ENCODE peak calls at places on chromosomes 13 and 19, in five cellular contexts. One of them, this sample, is unnamed.

GRCh38 chr13:111328803-111329410 is 8.5 kb downstream of the TEX29 start:
- DNase-seq in epithelial cell of proximal tubule: no peak
- DNase-seq in heart right ventricle: no peak
- DNase-seq in AG10803: no peak
- DNase-seq in SK-N-SH: no peak
- DNase-seq in this sample: no peak

GRCh38 chr19:19061491-19061890 is 2.3 kb upstream of the SLC25A42 start:
- DNase-seq in epithelial cell of proximal tubule: no peak
- DNase-seq in AG10803: no peak
- DNase-seq in SK-N-SH: no peak
- DNase-seq in heart right ventricle: peak
- DNase-seq in this sample: no peak

GRCh38 chr13:33953203-33953602 is 135.3 kb downstream of the RFC3 start:
- DNase-seq in SK-N-SH: no peak
- DNase-seq in heart right ventricle: no peak
- DNase-seq in AG10803: peak
- DNase-seq in epithelial cell of proximal tubule: no peak
- DNase-seq in this sample: peak

GRCh38 chr13:41034862-41035261 is 15.7 kb upstream of the ELF1 start:
- DNase-seq in heart right ventricle: no peak
- DNase-seq in SK-N-SH: no peak
- DNase-seq in AG10803: no peak
- DNase-seq in epithelial cell of proximal tubule: no peak
- DNase-seq in this sample: no peak

GRCh38 chr13:113958373-113958772 is 15.5 kb downstream of the C13orf46 start:
- DNase-seq in AG10803: no peak
- DNase-seq in SK-N-SH: no peak
- DNase-seq in epithelial cell of proximal tubule: no peak
- DNase-seq in heart right ventricle: no peak
- DNase-seq in this sample: no peak

GRCh38 chr19:632228-633067 is 889 bp downstream of the POLRMT start:
- DNase-seq in epithelial cell of proximal tubule: no peak
- DNase-seq in heart right ventricle: no peak
- DNase-seq in AG10803: peak
- DNase-seq in SK-N-SH: peak
- DNase-seq in this sample: peak

GRCh38 chr19:54164369-54165068 is 5.0 kb upstream of the LENG1 start:
- DNase-seq in SK-N-SH: no peak
- DNase-seq in AG10803: no peak
- DNase-seq in epithelial cell of proximal tubule: no peak
- DNase-seq in heart right ventricle: peak
- DNase-seq in this sample: peak

GRCh38 chr19:1173845-1174809 is at the start of gene SBNO2:
- DNase-seq in SK-N-SH: peak
- DNase-seq in AG10803: peak
- DNase-seq in heart right ventricle: peak
- DNase-seq in epithelial cell of proximal tubule: no peak
- DNase-seq in this sample: peak

GRCh38 chr19:29751932-29752331 is 36.9 kb upstream of the C19orf12 start:
- DNase-seq in heart right ventricle: no peak
- DNase-seq in epithelial cell of proximal tubule: no peak
- DNase-seq in SK-N-SH: no peak
- DNase-seq in AG10803: no peak
- DNase-seq in this sample: no peak

GRCh38 chr13:42991892-42992584 is at the start of gene EPSTI1:
- DNase-seq in heart right ventricle: peak
- DNase-seq in epithelial cell of proximal tubule: no peak
- DNase-seq in AG10803: peak
- DNase-seq in SK-N-SH: no peak
- DNase-seq in this sample: peak

GRCh38 chr19:2081873-2082810 is 14.0 kb downstream of the MOB3A start:
- DNase-seq in SK-N-SH: peak
- DNase-seq in AG10803: no peak
- DNase-seq in epithelial cell of proximal tubule: no peak
- DNase-seq in heart right ventricle: no peak
- DNase-seq in this sample: no peak

GRCh38 chr13:114228176-114228575 is 6.5 kb upstream of the CDC16 start:
- DNase-seq in epithelial cell of proximal tubule: no peak
- DNase-seq in AG10803: no peak
- DNase-seq in heart right ventricle: no peak
- DNase-seq in SK-N-SH: no peak
- DNase-seq in this sample: no peak

GRCh38 chr13:46527237-46527636 is 25.7 kb upstream of the LRCH1 start:
- DNase-seq in heart right ventricle: no peak
- DNase-seq in SK-N-SH: no peak
- DNase-seq in AG10803: no peak
- DNase-seq in epithelial cell of proximal tubule: no peak
- DNase-seq in this sample: no peak

GRCh38 chr13:113110048-113110851 is 4.7 kb downstream of the F7 start:
- DNase-seq in SK-N-SH: peak
- DNase-seq in epithelial cell of proximal tubule: no peak
- DNase-seq in heart right ventricle: no peak
- DNase-seq in AG10803: peak
- DNase-seq in this sample: peak

GRCh38 chr13:37074703-37075102 is 15.2 kb upstream of the SUPT20H start:
- DNase-seq in AG10803: peak
- DNase-seq in epithelial cell of proximal tubule: no peak
- DNase-seq in SK-N-SH: peak
- DNase-seq in heart right ventricle: no peak
- DNase-seq in this sample: peak

GRCh38 chr13:98869408-98870090 is 108.3 kb downstream of the DOCK9 start:
- DNase-seq in epithelial cell of proximal tubule: peak
- DNase-seq in AG10803: no peak
- DNase-seq in SK-N-SH: no peak
- DNase-seq in heart right ventricle: peak
- DNase-seq in this sample: peak

GRCh38 chr19:14322889-14323463 is 58.3 kb upstream of the ADGRE5 start:
- DNase-seq in epithelial cell of proximal tubule: no peak
- DNase-seq in AG10803: no peak
- DNase-seq in heart right ventricle: no peak
- DNase-seq in SK-N-SH: no peak
- DNase-seq in this sample: no peak

GRCh38 chr13:59064042-59064441 is 1099.7 kb downstream of the DIAPH3 start:
- DNase-seq in SK-N-SH: no peak
- DNase-seq in AG10803: no peak
- DNase-seq in epithelial cell of proximal tubule: no peak
- DNase-seq in heart right ventricle: no peak
- DNase-seq in this sample: no peak

GRCh38 chr13:102141625-102142472 is 260.0 kb downstream of the FGF14 start:
- DNase-seq in AG10803: peak
- DNase-seq in SK-N-SH: no peak
- DNase-seq in epithelial cell of proximal tubule: no peak
- DNase-seq in heart right ventricle: no peak
- DNase-seq in this sample: peak

GRCh38 chr13:60112771-60113170 is 51.0 kb downstream of the DIAPH3 start:
- DNase-seq in SK-N-SH: no peak
- DNase-seq in epithelial cell of proximal tubule: no peak
- DNase-seq in AG10803: peak
- DNase-seq in heart right ventricle: no peak
- DNase-seq in this sample: peak

GRCh38 chr13:33296793-33297425 is 11.4 kb upstream of the STARD13 start:
- DNase-seq in AG10803: no peak
- DNase-seq in SK-N-SH: peak
- DNase-seq in heart right ventricle: no peak
- DNase-seq in epithelial cell of proximal tubule: no peak
- DNase-seq in this sample: no peak

GRCh38 chr13:50123862-50124535 is 108.8 kb downstream of the KCNRG start:
- DNase-seq in AG10803: peak
- DNase-seq in heart right ventricle: peak
- DNase-seq in SK-N-SH: no peak
- DNase-seq in epithelial cell of proximal tubule: peak
- DNase-seq in this sample: peak

GRCh38 chr13:42101821-42102580 is 53.6 kb downstream of the DGKH start:
- DNase-seq in epithelial cell of proximal tubule: no peak
- DNase-seq in heart right ventricle: peak
- DNase-seq in SK-N-SH: no peak
- DNase-seq in AG10803: no peak
- DNase-seq in this sample: no peak

GRCh38 chr13:64639206-64639605 is 2590.9 kb downstream of the PCDH9 start:
- DNase-seq in AG10803: no peak
- DNase-seq in heart right ventricle: no peak
- DNase-seq in SK-N-SH: no peak
- DNase-seq in epithelial cell of proximal tubule: no peak
- DNase-seq in this sample: peak

GRCh38 chr19:35013820-35014754 is 14.0 kb downstream of the GRAMD1A start:
- DNase-seq in epithelial cell of proximal tubule: no peak
- DNase-seq in SK-N-SH: peak
- DNase-seq in AG10803: no peak
- DNase-seq in heart right ventricle: no peak
- DNase-seq in this sample: peak

GRCh38 chr13:50801087-50801931 is 42.2 kb downstream of the DLEU7 start:
- DNase-seq in epithelial cell of proximal tubule: peak
- DNase-seq in heart right ventricle: no peak
- DNase-seq in SK-N-SH: peak
- DNase-seq in AG10803: peak
- DNase-seq in this sample: peak

GRCh38 chr19:16293133-16294085 is 31.2 kb upstream of the KLF2 start:
- DNase-seq in AG10803: peak
- DNase-seq in heart right ventricle: peak
- DNase-seq in epithelial cell of proximal tubule: no peak
- DNase-seq in SK-N-SH: no peak
- DNase-seq in this sample: peak

GRCh38 chr13:37934339-37935191 is 65.0 kb upstream of the TRPC4 start:
- DNase-seq in epithelial cell of proximal tubule: no peak
- DNase-seq in heart right ventricle: peak
- DNase-seq in AG10803: no peak
- DNase-seq in SK-N-SH: no peak
- DNase-seq in this sample: no peak

GRCh38 chr19:14556662-14557188 is 15.1 kb downstream of the NDUFB7 start:
- DNase-seq in SK-N-SH: peak
- DNase-seq in AG10803: peak
- DNase-seq in epithelial cell of proximal tubule: no peak
- DNase-seq in heart right ventricle: peak
- DNase-seq in this sample: peak

GRCh38 chr19:45249261-45250033 is 1.6 kb upstream of the MARK4 start:
- DNase-seq in AG10803: no peak
- DNase-seq in epithelial cell of proximal tubule: no peak
- DNase-seq in heart right ventricle: no peak
- DNase-seq in SK-N-SH: no peak
- DNase-seq in this sample: no peak

GRCh38 chr13:51636349-51636890 is 52.2 kb downstream of the WDFY2 start:
- DNase-seq in epithelial cell of proximal tubule: no peak
- DNase-seq in SK-N-SH: no peak
- DNase-seq in AG10803: no peak
- DNase-seq in heart right ventricle: no peak
- DNase-seq in this sample: peak

GRCh38 chr19:46494115-46494935 is 1.3 kb downstream of the PNMA8B start:
- DNase-seq in epithelial cell of proximal tubule: no peak
- DNase-seq in heart right ventricle: peak
- DNase-seq in AG10803: no peak
- DNase-seq in SK-N-SH: no peak
- DNase-seq in this sample: no peak

GRCh38 chr19:46493236-46494114 is 2.2 kb downstream of the PNMA8B start:
- DNase-seq in SK-N-SH: peak
- DNase-seq in AG10803: no peak
- DNase-seq in epithelial cell of proximal tubule: no peak
- DNase-seq in heart right ventricle: peak
- DNase-seq in this sample: peak

GRCh38 chr19:46495789-46496099 is at the start of gene PNMA8B:
- DNase-seq in SK-N-SH: peak
- DNase-seq in AG10803: peak
- DNase-seq in heart right ventricle: peak
- DNase-seq in epithelial cell of proximal tubule: no peak
- DNase-seq in this sample: peak

GRCh38 chr19:46492841-46493235 is 2.8 kb downstream of the PNMA8B start:
- DNase-seq in AG10803: no peak
- DNase-seq in heart right ventricle: no peak
- DNase-seq in epithelial cell of proximal tubule: no peak
- DNase-seq in SK-N-SH: peak
- DNase-seq in this sample: no peak

GRCh38 chr19:46494936-46495788 is 505 bp downstream of the PNMA8B start:
- DNase-seq in SK-N-SH: no peak
- DNase-seq in AG10803: no peak
- DNase-seq in epithelial cell of proximal tubule: no peak
- DNase-seq in heart right ventricle: no peak
- DNase-seq in this sample: no peak
- H3K4me3 ChIP-seq in SK-N-SH: peak
- H3K4me3 ChIP-seq in AG10803: peak
- H3K4me3 ChIP-seq in epithelial cell of proximal tubule: peak
- H3K4me3 ChIP-seq in heart right ventricle: peak
- H3K4me3 ChIP-seq in this sample: peak

GRCh38 chr19:20858218-20858617 is 64.8 kb upstream of the ZNF85 start:
- DNase-seq in epithelial cell of proximal tubule: no peak
- DNase-seq in AG10803: no peak
- DNase-seq in SK-N-SH: no peak
- DNase-seq in heart right ventricle: no peak
- DNase-seq in this sample: no peak
- TF ChIP-seq CTCF in epithelial cell of proximal tubule: no peak
- TF ChIP-seq CTCF in AG10803: no peak
- TF ChIP-seq CTCF in SK-N-SH: no peak
- TF ChIP-seq CTCF in heart right ventricle: no peak
- TF ChIP-seq CTCF in this sample: no peak

DNA sequence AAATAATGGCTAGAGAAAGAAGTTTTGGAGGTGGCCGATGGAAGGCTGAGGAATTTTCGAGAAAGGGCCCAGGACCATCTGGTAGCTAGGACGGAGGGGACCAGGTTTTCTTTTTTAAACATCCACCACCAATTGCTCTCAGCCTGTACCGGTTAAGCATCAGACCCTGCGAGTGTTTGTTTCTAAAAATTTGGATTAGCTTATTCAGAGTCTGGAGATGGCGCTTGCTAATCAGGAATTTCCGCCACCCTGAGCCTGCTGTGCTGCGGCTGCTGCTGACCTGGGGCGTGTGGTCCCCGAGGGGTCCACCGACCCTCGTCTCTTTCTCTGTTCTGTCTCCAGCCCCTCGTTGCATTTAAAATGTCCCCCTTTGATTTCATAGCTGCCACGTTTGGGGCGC is 2.0 kb downstream of the UHRF1 start:
- DNase-seq in heart right ventricle: no peak
- DNase-seq in AG10803: peak
- DNase-seq in SK-N-SH: no peak
- DNase-seq in epithelial cell of proximal tubule: no peak
- DNase-seq in this sample: peak
- H3K4me3 ChIP-seq in heart right ventricle: peak
- H3K4me3 ChIP-seq in AG10803: peak
- H3K4me3 ChIP-seq in SK-N-SH: peak
- H3K4me3 ChIP-seq in epithelial cell of proximal tubule: peak
- H3K4me3 ChIP-seq in this sample: peak

DNA sequence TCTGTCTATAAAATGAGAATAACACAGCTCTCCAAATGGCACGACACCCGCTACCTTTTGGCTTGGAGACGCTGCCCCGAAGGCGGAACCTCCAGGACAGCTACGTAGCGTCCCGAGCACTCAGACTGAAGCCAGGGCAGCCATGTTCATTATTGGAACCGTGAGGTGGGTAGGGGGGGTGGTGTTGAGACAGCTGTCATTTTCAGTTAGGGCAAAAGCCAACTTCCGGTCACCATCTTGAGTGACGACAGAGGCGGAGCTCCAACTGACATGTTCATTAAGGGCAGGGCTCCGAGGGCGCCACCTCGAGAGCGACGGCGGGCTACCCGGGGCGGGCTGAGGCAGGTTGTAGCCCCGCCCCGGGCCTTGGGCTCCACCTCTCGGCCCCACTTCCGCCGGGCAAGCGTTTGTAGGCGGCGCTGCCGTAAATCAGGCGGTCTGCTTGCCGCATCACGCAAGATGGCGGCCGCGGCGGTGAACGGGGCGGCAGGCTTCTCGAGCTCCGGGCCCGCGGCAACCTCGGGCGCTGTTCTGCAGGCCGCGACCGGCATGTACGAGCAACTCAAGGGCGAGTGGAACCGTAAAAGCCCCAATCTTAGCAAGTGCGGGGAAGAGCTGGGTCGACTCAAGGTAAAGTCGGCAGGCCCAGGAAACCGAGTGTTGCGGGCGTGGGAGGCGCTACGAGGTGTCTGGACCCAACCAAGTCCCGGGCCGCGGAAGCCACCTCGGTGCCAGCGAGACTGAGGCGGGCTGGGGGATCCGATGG is at the start of gene PSMD8:
- DNase-seq in AG10803: peak
- DNase-seq in epithelial cell of proximal tubule: peak
- DNase-seq in SK-N-SH: peak
- DNase-seq in heart right ventricle: peak
- DNase-seq in this sample: peak
- TF ChIP-seq CTCF in AG10803: no peak
- TF ChIP-seq CTCF in epithelial cell of proximal tubule: peak
- TF ChIP-seq CTCF in SK-N-SH: peak
- TF ChIP-seq CTCF in heart right ventricle: peak
- TF ChIP-seq CTCF in this sample: no peak

This sample was measured in choroid plexus epithelial cell.